ENCODE peak calls at places on chromosome 4, in ten cellular contexts. N, U, W, T, X, G, J, Y, K and H are unnamed samples.

GRCh38 chr4:101724093-101724492 is 66.4 kb upstream of the BANK1 start:
- DNase-seq in X (no peak), T (no peak), K (no peak), Y (no peak), G (no peak), N (no peak), W (no peak), J (peak; percentile 13), U (no peak), H (no peak)

GRCh38 chr4:41844327-41844726 is 90.9 kb upstream of the TMEM33 start:
- DNase-seq in K (no peak), Y (peak; percentile 13), X (no peak), J (no peak), N (no peak), T (no peak), G (no peak), U (no peak), W (no peak), H (no peak)

GRCh38 chr4:37995299-37995821 is 35.2 kb downstream of the PTTG2 start:
- DNase-seq in N (no peak), Y (no peak), W (no peak), G (no peak), X (no peak), T (no peak), U (no peak), K (no peak), J (no peak), H (no peak)

GRCh38 chr4:78059524-78059889 is 2.4 kb downstream of the FRAS1 start:
- DNase-seq in W (no peak), T (peak; percentile 53), U (no peak), Y (peak; percentile 70), K (peak; percentile 85), X (peak; percentile 95), J (peak; percentile 78), N (peak; percentile 19), G (peak; percentile 75), H (peak; percentile 41)

GRCh38 chr4:149549911-149550310 is 265.7 kb downstream of the IQCM start:
- DNase-seq in W (no peak), X (peak; percentile 26), Y (peak; percentile 48), U (no peak), J (peak; percentile 38), T (no peak), N (no peak), G (no peak), K (peak; percentile 6), H (no peak)

GRCh38 chr4:5118091-5118786 is 67.0 kb downstream of the STK32B start:
- DNase-seq in W (no peak), N (no peak), X (no peak), Y (peak; percentile 29), T (no peak), K (no peak), G (no peak), J (no peak), U (no peak), H (no peak)

GRCh38 chr4:38366451-38366850 is 297.5 kb upstream of the KLF3 start:
- DNase-seq in N (peak; percentile 10), T (no peak), Y (peak; percentile 39), J (no peak), W (no peak), X (peak; percentile 41), G (no peak), U (no peak), K (no peak), H (peak; percentile 36)

GRCh38 chr4:5027366-5027765 is 8.1 kb upstream of the CYTL1 start:
- DNase-seq in G (no peak), Y (peak; percentile 61), N (no peak), U (no peak), J (no peak), X (no peak), K (no peak), T (no peak), W (no peak), H (no peak)

GRCh38 chr4:121072080-121072835 is at the start of gene NDNF:
- DNase-seq in J (peak; percentile 18), K (peak; percentile 12), X (peak; percentile 33), U (no peak), G (peak; percentile 3), W (no peak), N (peak; percentile 29), Y (peak; percentile 8), T (peak; percentile 75), H (peak; percentile 14)

GRCh38 chr4:61520688-61521160 is 320.6 kb downstream of the ADGRL3 start:
- DNase-seq in G (no peak), Y (no peak), U (no peak), X (peak; percentile 44), J (no peak), T (no peak), W (no peak), K (no peak), N (no peak), H (no peak)

GRCh38 chr4:112881842-112882241 is 167.6 kb upstream of the ANK2 start:
- DNase-seq in G (no peak), J (no peak), X (no peak), Y (no peak), U (no peak), K (no peak), N (no peak), T (no peak), W (no peak), H (no peak)

GRCh38 chr4:23163649-23164436 is 471.1 kb downstream of the GBA3 start:
- DNase-seq in N (no peak), T (no peak), X (peak; percentile 21), K (no peak), J (no peak), Y (peak; percentile 69), U (no peak), G (no peak), W (no peak), H (no peak)

GRCh38 chr4:68249434-68249833 is 3.9 kb upstream of the TMPRSS11B start:
- DNase-seq in N (no peak), Y (no peak), J (no peak), K (no peak), U (no peak), X (no peak), G (peak; percentile 16), W (no peak), T (no peak), H (no peak)

GRCh38 chr4:176272799-176273198 is 3.8 kb upstream of the ASB5 start:
- DNase-seq in U (no peak), J (no peak), G (no peak), X (no peak), W (no peak), Y (no peak), T (no peak), K (no peak), N (no peak), H (no peak)

GRCh38 chr4:58749206-58749605 is 1639.0 kb upstream of the IGFBP7 start:
- DNase-seq in Y (no peak), W (no peak), K (no peak), U (no peak), N (no peak), T (no peak), J (no peak), X (peak; percentile 42), G (no peak), H (no peak)

GRCh38 chr4:102554988-102555387 is 53.8 kb downstream of the NFKB1 start:
- DNase-seq in U (no peak), X (no peak), G (no peak), T (no peak), J (no peak), K (no peak), W (no peak), Y (no peak), N (no peak), H (no peak)

GRCh38 chr4:145098675-145099037 is 545 bp downstream of the ABCE1 start:
- DNase-seq in N (peak; percentile 18), T (no peak), X (peak; percentile 71), G (no peak), K (peak; percentile 70), U (peak; percentile 49), Y (peak; percentile 69), W (peak; percentile 36), J (no peak), H (peak; percentile 34)

GRCh38 chr4:143344011-143344410 is 7.3 kb downstream of the GAB1 start:
- DNase-seq in U (no peak), J (no peak), T (no peak), G (no peak), X (no peak), N (no peak), W (no peak), Y (no peak), K (no peak), H (no peak)

GRCh38 chr4:56326363-56326762 is 60.9 kb downstream of the AASDH start:
- DNase-seq in U (no peak), W (no peak), N (no peak), Y (no peak), T (no peak), J (no peak), G (no peak), K (no peak), X (no peak), H (no peak)

GRCh38 chr4:164408831-164409230 is 345.1 kb upstream of the SMIM31 start:
- DNase-seq in Y (no peak), G (no peak), X (no peak), N (no peak), J (no peak), U (no peak), K (no peak), W (no peak), T (no peak), H (no peak)

GRCh38 chr4:11471613-11472012 is 42.9 kb upstream of the HS3ST1 start:
- DNase-seq in X (no peak), W (peak; percentile 18), K (no peak), G (peak; percentile 10), U (peak; percentile 81), J (no peak), Y (peak; percentile 25), T (no peak), N (no peak), H (peak; percentile 17)

GRCh38 chr4:124322234-124322831 is 390.2 kb downstream of the ANKRD50 start:
- DNase-seq in Y (peak; percentile 30), W (no peak), K (peak; percentile 40), N (no peak), X (peak; percentile 59), G (peak; percentile 30), T (no peak), J (peak; percentile 40), U (peak; percentile 56), H (no peak)

GRCh38 chr4:95410387-95411005 is 138.3 kb downstream of the UNC5C start:
- DNase-seq in X (no peak), W (no peak), U (no peak), T (no peak), N (no peak), J (no peak), G (no peak), Y (no peak), K (no peak), H (no peak)

GRCh38 chr4:128782875-128783614 is 26.5 kb upstream of the JADE1 start:
- DNase-seq in G (no peak), T (no peak), Y (peak; percentile 12), U (no peak), X (no peak), K (no peak), J (no peak), N (peak; percentile 49), W (no peak), H (no peak)

GRCh38 chr4:100816646-100817045 is 298.8 kb upstream of the EMCN start:
- DNase-seq in G (no peak), K (no peak), X (no peak), N (no peak), J (no peak), Y (peak; percentile 42), W (no peak), T (no peak), U (no peak), H (no peak)

GRCh38 chr4:4325321-4325720 is 35.3 kb downstream of the ZBTB49 start:
- DNase-seq in K (no peak), N (no peak), W (no peak), U (no peak), Y (no peak), G (no peak), T (no peak), J (no peak), X (no peak), H (no peak)

GRCh38 chr4:39514888-39515401 is 12.3 kb downstream of the UGDH start:
- DNase-seq in G (no peak), K (peak; percentile 57), X (peak; percentile 70), U (no peak), N (no peak), W (no peak), T (no peak), J (no peak), Y (peak; percentile 27), H (no peak)

GRCh38 chr4:8468746-8469535 is 28.4 kb downstream of the TRMT44 start:
- DNase-seq in J (no peak), G (peak; percentile 57), X (peak; percentile 68), W (peak; percentile 28), U (peak; percentile 7), T (peak; percentile 78), N (peak; percentile 44), Y (peak; percentile 52), K (peak; percentile 43), H (peak; percentile 40)